ENCODE peak calls at places on chromosomes 2 and 18, in five cellular contexts. F is NCI-H1092, N is amniotic epithelial cell, Q is fibroblast of lung, U is HEK293T. O is an unnamed sample.
A peak's percentile ranks its signal among the peaks of the same experiment; 100 is the strongest.

GRCh38 chr18:58871514-58872490 is 7.1 kb downstream of the ZNF532 start:
- DNase-seq in F (no peak), N (no peak), Q (no peak), U (no peak), O (no peak)

GRCh38 chr2:152432206-152432653 is 97.3 kb downstream of the FMNL2 start:
- DNase-seq in F (no peak), N (peak; percentile 86), Q (peak; percentile 58), U (no peak), O (peak; percentile 83)

GRCh38 chr2:227545990-227546389 is 52.7 kb upstream of the SCYGR2 start:
- DNase-seq in F (no peak), N (peak; percentile 10), Q (no peak), U (no peak), O (no peak)

GRCh38 chr2:40256649-40257048 is 195.2 kb downstream of the SLC8A1 start:
- DNase-seq in F (no peak), N (no peak), Q (no peak), U (peak; percentile 51), O (peak; percentile 49)

GRCh38 chr2:147631294-147631693 is 213.5 kb upstream of the ACVR2A start:
- DNase-seq in F (no peak), N (no peak), Q (no peak), U (no peak), O (no peak)

GRCh38 chr2:149080104-149080503 is 41.6 kb downstream of the LYPD6B start:
- DNase-seq in F (no peak), N (no peak), Q (peak; percentile 32), U (no peak), O (no peak)

GRCh38 chr2:219219113-219219696 is 447 bp upstream of the ABCB6 start:
- DNase-seq in F (no peak), N (no peak), Q (no peak), U (no peak), O (no peak)

GRCh38 chr18:31554776-31555175 is 36.9 kb upstream of the TTR start:
- DNase-seq in F (no peak), N (no peak), Q (no peak), U (no peak), O (no peak)

GRCh38 chr2:174561283-174562275 is 36.0 kb downstream of the WIPF1 start:
- DNase-seq in F (peak; percentile 84), N (no peak), Q (peak; percentile 85), U (no peak), O (no peak)

GRCh38 chr18:9092665-9093064 is 9.8 kb upstream of the NDUFV2 start:
- DNase-seq in F (no peak), N (no peak), Q (no peak), U (no peak), O (no peak)

GRCh38 chr18:35616664-35617423 is 35.3 kb downstream of the GALNT1 start:
- DNase-seq in F (no peak), N (peak; percentile 87), Q (peak; percentile 97), U (peak; percentile 70), O (peak; percentile 93)

GRCh38 chr18:38944446-38945024 is 1378.9 kb upstream of the CELF4 start:
- DNase-seq in F (no peak), N (no peak), Q (no peak), U (no peak), O (no peak)

GRCh38 chr2:66024396-66024795 is 410.5 kb upstream of the MEIS1 start:
- DNase-seq in F (no peak), N (no peak), Q (no peak), U (no peak), O (no peak)

GRCh38 chr2:127064642-127065250 is 42.2 kb downstream of the BIN1 start:
- DNase-seq in F (no peak), N (peak; percentile 85), Q (peak; percentile 97), U (peak; percentile 59), O (peak; percentile 98)

GRCh38 chr18:3447035-3447894 is 2.7 kb upstream of the TGIF1 start:
- DNase-seq in F (no peak), N (peak; percentile 89), Q (peak; percentile 60), U (peak; percentile 6), O (peak; percentile 71)

GRCh38 chr2:62074233-62074632 is 121.7 kb upstream of the B3GNT2 start:
- DNase-seq in F (no peak), N (no peak), Q (no peak), U (no peak), O (no peak)

GRCh38 chr18:3485153-3486149 is 35.5 kb downstream of the TGIF1 start:
- DNase-seq in F (no peak), N (peak; percentile 54), Q (peak; percentile 44), U (no peak), O (no peak)

GRCh38 chr2:226649871-226650660 is 149.6 kb downstream of the IRS1 start:
- DNase-seq in F (no peak), N (peak; percentile 98), Q (peak; percentile 99), U (peak; percentile 23), O (peak; percentile 100)

GRCh38 chr2:32836961-32837360 is 109.8 kb upstream of the LTBP1 start:
- DNase-seq in F (no peak), N (no peak), Q (no peak), U (no peak), O (no peak)

GRCh38 chr2:181304011-181304844 is 153.0 kb upstream of the ITGA4 start:
- DNase-seq in F (no peak), N (no peak), Q (no peak), U (no peak), O (no peak)

GRCh38 chr2:65715328-65715727 is 282.9 kb upstream of the SPRED2 start:
- DNase-seq in F (no peak), N (no peak), Q (no peak), U (no peak), O (no peak)

GRCh38 chr2:167333245-167333644 is 445.0 kb downstream of the XIRP2 start:
- DNase-seq in F (no peak), N (no peak), Q (no peak), U (peak; percentile 16), O (no peak)

GRCh38 chr2:152376385-152376784 is 41.4 kb downstream of the FMNL2 start:
- DNase-seq in F (no peak), N (no peak), Q (no peak), U (no peak), O (no peak)